ENCODE peak calls at places on chromosomes 1 and 21, in five cellular contexts. G is IMR-90, D is neuronal stem cell, Z is trophoblast cell, V is H9. P is an unnamed sample. For H3K4me1, the result is how much of the 10 kb centered on the place peaks cover.

GRCh38 chr1:25711555-25712298 is 88.3 kb upstream of the SELENON start:
- DNase-seq in G (peak), D (no peak), Z (no peak), V (no peak), P (no peak)

GRCh38 chr1:163970699-163971098 is 588.3 kb upstream of the PBX1 start:
- DNase-seq in G (no peak), D (no peak), Z (no peak), V (no peak), P (no peak)

GRCh38 chr1:37809942-37810341 is 1.9 kb upstream of the YRDC start:
- DNase-seq in G (no peak), D (no peak), Z (no peak), V (no peak), P (no peak)

GRCh38 chr1:31782066-31782762 is 18.1 kb upstream of the ADGRB2 start:
- DNase-seq in G (no peak), D (no peak), Z (no peak), V (no peak), P (peak)

GRCh38 chr1:209862598-209863498 is 35.1 kb downstream of the UTP25 start:
- DNase-seq in G (no peak), D (no peak), Z (no peak), V (peak), P (no peak)

GRCh38 chr1:167068761-167069160 is 21.4 kb downstream of the GPA33 start:
- DNase-seq in G (no peak), D (no peak), Z (no peak), V (no peak), P (no peak)

GRCh38 chr1:203839081-203839480 is 22.3 kb upstream of the SNRPE start:
- DNase-seq in G (peak), D (no peak), Z (peak), V (no peak), P (peak)

GRCh38 chr21:38820471-38821239 is 14.9 kb downstream of the ETS2 start:
- DNase-seq in G (no peak), D (no peak), Z (peak), V (no peak), P (no peak)

GRCh38 chr21:44926364-44927101 is 5.8 kb upstream of the ITGB2 start:
- DNase-seq in G (peak), D (no peak), Z (peak), V (no peak), P (no peak)

GRCh38 chr21:25983745-25984144 is 186.8 kb downstream of the APP start:
- DNase-seq in G (no peak), D (no peak), Z (no peak), V (no peak), P (peak)

GRCh38 chr1:52572387-52572786 is 19.5 kb upstream of the TUT4 start:
- DNase-seq in G (no peak), D (no peak), Z (no peak), V (no peak), P (no peak)

GRCh38 chr21:45972353-45972715 is 9.2 kb upstream of the COL6A1 start:
- DNase-seq in G (no peak), D (no peak), Z (no peak), V (no peak), P (peak)

GRCh38 chr1:159089184-159089791 is 12.7 kb upstream of the AIM2 start:
- DNase-seq in G (no peak), D (no peak), Z (no peak), V (no peak), P (peak)

DNA sequence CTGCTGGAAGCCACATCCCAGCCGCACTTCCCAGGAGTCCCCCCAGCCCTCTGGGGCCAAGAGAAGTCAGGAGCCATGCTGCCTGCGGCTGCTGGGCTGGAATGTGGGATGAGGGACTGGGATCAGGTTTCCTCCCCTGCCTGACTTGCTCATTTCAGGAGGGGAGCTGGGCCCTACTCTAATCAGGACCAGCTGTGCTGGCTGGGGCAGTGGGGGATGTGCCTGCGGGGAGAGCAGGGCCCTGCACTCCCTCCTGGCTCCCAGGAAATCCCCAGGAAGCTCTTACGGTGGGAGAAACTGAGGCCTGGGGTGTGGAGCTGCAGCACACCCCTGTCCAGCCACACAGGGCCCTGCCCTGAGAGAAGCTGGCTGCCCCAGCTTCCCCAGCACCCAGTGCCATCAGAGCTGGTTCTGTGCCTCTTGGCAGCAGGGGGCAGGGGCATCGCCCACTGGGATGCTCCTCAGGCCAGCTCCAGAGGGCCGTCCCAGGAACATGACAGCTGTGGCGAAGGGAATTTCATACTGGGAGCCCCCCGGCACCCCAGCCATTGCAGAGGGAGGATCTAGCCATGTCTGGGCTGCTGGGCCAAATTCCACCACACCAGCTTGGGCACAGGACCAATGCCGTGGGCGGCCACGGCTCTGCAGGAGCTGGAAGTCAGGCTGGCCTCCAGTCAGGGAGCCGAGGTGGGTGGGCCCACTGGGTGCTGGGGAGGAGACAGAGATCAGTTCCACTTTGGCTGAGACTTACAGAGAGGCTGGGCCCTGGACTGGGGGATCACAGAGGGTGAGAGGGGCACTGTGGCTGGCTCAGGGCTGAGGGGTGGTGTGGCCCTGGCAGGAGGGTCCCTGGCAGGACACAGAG is 21.3 kb upstream of the PRSS38 start:
- DNase-seq in G (peak), D (peak), Z (no peak), V (peak), P (peak)
- H3K4ac ChIP-seq in G (peak), D (no peak), Z (no peak), V (no peak), P (no peak)

GRCh38 chr1:1143636-1144035 is 27.7 kb upstream of the C1orf159 start:
- DNase-seq in G (no peak), D (no peak), Z (no peak), V (no peak), P (no peak)
- H3K4me1 ChIP-seq in G (under half), D (under half), Z (under half), V (under half), P (under half)

GRCh38 chr1:147849097-147849873 is 53.3 kb upstream of the GJA8 start:
- DNase-seq in G (peak), D (no peak), Z (peak), V (no peak), P (no peak)

GRCh38 chr1:147852706-147853225 is 49.8 kb upstream of the GJA8 start:
- DNase-seq in G (no peak), D (no peak), Z (peak), V (no peak), P (no peak)

GRCh38 chr1:147853391-147853790 is 49.2 kb upstream of the GJA8 start:
- DNase-seq in G (peak), D (no peak), Z (peak), V (no peak), P (peak)

GRCh38 chr1:147851149-147851548 is 51.4 kb upstream of the GJA8 start:
- DNase-seq in G (peak), D (no peak), Z (peak), V (no peak), P (no peak)

DNA sequence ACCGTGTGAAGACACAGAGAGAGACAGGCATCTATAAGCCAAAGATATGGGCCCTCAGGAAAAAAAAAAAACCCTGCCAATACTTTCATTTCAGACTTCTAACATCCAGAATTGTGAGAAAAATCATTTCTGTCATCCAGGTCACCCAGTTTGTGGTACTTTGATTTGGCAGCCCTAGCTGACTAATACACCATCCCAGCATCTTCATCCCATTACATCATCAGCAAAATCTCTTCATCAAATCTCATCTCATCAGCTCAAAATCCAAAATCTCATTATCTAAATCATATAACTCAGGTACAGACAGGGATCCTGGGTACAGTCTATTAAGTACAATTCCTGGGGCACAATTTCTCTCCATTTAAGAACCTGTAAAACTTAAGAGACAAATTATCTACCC is 51.9 kb upstream of the GJA8 start:
- DNase-seq in G (no peak), D (no peak), Z (peak), V (no peak), P (no peak)
- H3K27ac ChIP-seq in G (no peak), D (no peak), Z (no peak), V (no peak), P (no peak)

DNA sequence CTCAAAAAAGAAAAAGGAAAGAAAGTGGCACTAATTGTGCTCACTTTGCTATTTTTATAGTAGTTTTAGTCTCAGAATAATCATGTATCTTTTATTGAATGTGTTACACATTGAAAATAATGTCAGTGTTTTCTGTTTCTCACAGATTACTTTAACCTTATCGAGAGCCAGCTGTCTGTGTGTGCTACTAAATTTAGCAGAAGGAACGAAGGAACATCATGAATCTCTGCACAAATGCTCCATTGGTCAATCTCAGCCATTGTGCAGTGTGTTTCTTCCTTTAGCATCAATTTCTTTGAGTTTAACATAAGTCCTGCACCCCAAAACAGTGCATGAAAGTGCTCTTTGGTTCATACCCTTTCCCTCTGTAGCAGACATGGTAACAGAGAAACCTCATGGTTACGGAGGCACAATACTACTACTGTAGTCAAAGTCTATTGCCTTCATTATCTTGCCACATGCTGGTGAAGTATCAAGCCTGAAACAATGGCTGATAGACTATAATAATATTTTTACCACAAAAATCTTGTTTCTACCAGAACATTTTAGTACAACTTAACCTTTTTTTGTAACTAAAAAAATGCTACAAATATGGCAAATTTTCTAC is 310.0 kb downstream of the HMCN1 start:
- DNase-seq in G (no peak), D (no peak), Z (no peak), V (no peak), P (no peak)
- H3K4ac ChIP-seq in G (no peak), D (no peak), Z (no peak), V (no peak), P (no peak)

GRCh38 chr1:214862421-214862820 is 220.1 kb upstream of the KCNK2 start:
- DNase-seq in G (peak), D (no peak), Z (no peak), V (no peak), P (no peak)
- H3K4me1 ChIP-seq in G (under half), D (under half), Z (under half), V (under half), P (under half)

GRCh38 chr1:228207381-228207810 is 448 bp upstream of the OBSCN start:
- DNase-seq in G (no peak), D (no peak), Z (no peak), V (no peak), P (no peak)

GRCh38 chr1:228207851-228208821 is at the start of gene OBSCN:
- DNase-seq in G (no peak), D (no peak), Z (no peak), V (no peak), P (no peak)

GRCh38 chr1:228209657-228210056 is 1.8 kb downstream of the OBSCN start:
- DNase-seq in G (no peak), D (no peak), Z (no peak), V (no peak), P (no peak)

GRCh38 chr1:228210076-228210651 is 2.3 kb downstream of the OBSCN start:
- DNase-seq in G (no peak), D (no peak), Z (peak), V (no peak), P (no peak)

DNA sequence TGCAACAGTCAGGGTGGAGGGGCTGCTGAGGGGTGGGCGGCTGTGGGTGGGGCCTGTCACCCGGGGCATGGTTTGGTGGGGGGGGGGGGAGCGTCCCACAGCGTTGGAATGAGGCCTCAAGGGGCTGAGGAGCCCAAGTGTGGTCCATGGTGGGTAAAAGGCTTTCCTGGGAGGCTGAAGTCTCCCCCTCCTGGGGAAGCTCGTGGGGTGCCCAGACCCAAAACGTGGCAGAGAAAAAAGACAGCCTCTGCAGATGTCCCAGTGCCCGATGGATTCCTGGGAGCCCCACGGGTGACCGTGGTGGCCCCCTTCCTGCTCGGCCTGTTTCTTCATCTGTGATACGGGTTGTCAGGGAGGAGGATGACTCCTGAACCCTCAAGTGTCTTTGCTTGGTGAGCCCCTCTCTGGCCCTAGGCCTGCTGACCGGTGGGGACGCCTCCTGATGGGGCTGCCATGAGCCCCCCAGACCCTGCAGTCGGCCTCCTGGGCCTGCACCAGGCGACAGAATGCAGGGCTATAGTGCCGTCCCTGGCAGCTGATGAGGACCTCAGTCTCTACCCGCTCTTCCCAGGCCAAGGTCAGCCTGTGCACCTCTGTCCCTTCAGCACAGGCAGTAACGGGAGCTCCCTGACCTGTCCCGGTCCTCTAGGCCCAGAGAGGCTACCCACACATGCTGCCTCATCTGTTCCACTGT is 1.1 kb downstream of the OBSCN start:
- DNase-seq in G (no peak), D (no peak), Z (no peak), V (no peak), P (no peak)
- H3K27ac ChIP-seq in G (no peak), D (no peak), Z (no peak), V (no peak), P (no peak)

P was measured in mesendoderm.